ENCODE peak calls at places on chromosomes 5 and 9, in six cellular contexts. One of them, this sample, is unnamed.

GRCh38 chr5:170552486-170553122 is 48.8 kb downstream of the KCNIP1 start:
- DNase-seq in SK-N-SH: no peak
- DNase-seq in H1: peak
- DNase-seq in K562: no peak
- DNase-seq in GM12878: no peak
- DNase-seq in HCT116: no peak
- DNase-seq in this sample: no peak

GRCh38 chr9:115992834-115993233 is 160.8 kb upstream of the PAPPA start:
- DNase-seq in HCT116: no peak
- DNase-seq in K562: no peak
- DNase-seq in GM12878: no peak
- DNase-seq in SK-N-SH: no peak
- DNase-seq in H1: no peak
- DNase-seq in this sample: no peak

GRCh38 chr5:112895682-112896081 is 26.3 kb downstream of the REEP5 start:
- DNase-seq in GM12878: no peak
- DNase-seq in H1: no peak
- DNase-seq in K562: no peak
- DNase-seq in HCT116: no peak
- DNase-seq in SK-N-SH: no peak
- DNase-seq in this sample: no peak

GRCh38 chr5:113266913-113267227 is 167.9 kb downstream of the TSSK1B start:
- DNase-seq in H1: no peak
- DNase-seq in K562: no peak
- DNase-seq in SK-N-SH: no peak
- DNase-seq in HCT116: no peak
- DNase-seq in GM12878: no peak
- DNase-seq in this sample: peak

GRCh38 chr5:106640511-106640910 is 1030.2 kb downstream of the EFNA5 start:
- DNase-seq in HCT116: no peak
- DNase-seq in K562: no peak
- DNase-seq in SK-N-SH: no peak
- DNase-seq in H1: no peak
- DNase-seq in GM12878: no peak
- DNase-seq in this sample: no peak

GRCh38 chr9:36258989-36259315 is 704 bp upstream of the GNE start:
- DNase-seq in SK-N-SH: no peak
- DNase-seq in HCT116: no peak
- DNase-seq in K562: no peak
- DNase-seq in H1: no peak
- DNase-seq in GM12878: no peak
- DNase-seq in this sample: no peak

GRCh38 chr5:64861281-64861680 is 92.6 kb downstream of the CWC27 start:
- DNase-seq in HCT116: no peak
- DNase-seq in SK-N-SH: no peak
- DNase-seq in H1: no peak
- DNase-seq in GM12878: no peak
- DNase-seq in K562: no peak
- DNase-seq in this sample: no peak

GRCh38 chr5:103120607-103121200 is 603 bp downstream of the PPIP5K2 start:
- DNase-seq in SK-N-SH: peak
- DNase-seq in GM12878: no peak
- DNase-seq in HCT116: no peak
- DNase-seq in H1: no peak
- DNase-seq in K562: peak
- DNase-seq in this sample: peak

GRCh38 chr9:121317737-121318630 is 50.0 kb downstream of the GSN start:
- DNase-seq in SK-N-SH: no peak
- DNase-seq in HCT116: no peak
- DNase-seq in H1: no peak
- DNase-seq in K562: no peak
- DNase-seq in GM12878: no peak
- DNase-seq in this sample: no peak

GRCh38 chr9:133144142-133144886 is 19.4 kb downstream of the GBGT1 start:
- DNase-seq in SK-N-SH: peak
- DNase-seq in HCT116: no peak
- DNase-seq in K562: peak
- DNase-seq in GM12878: peak
- DNase-seq in H1: no peak
- DNase-seq in this sample: peak

GRCh38 chr9:136243631-136244030 is 2.0 kb downstream of the QSOX2 start:
- DNase-seq in HCT116: no peak
- DNase-seq in K562: no peak
- DNase-seq in H1: no peak
- DNase-seq in GM12878: peak
- DNase-seq in SK-N-SH: no peak
- DNase-seq in this sample: no peak

GRCh38 chr5:16418471-16418922 is 47.1 kb downstream of the ZNF622 start:
- DNase-seq in K562: peak
- DNase-seq in HCT116: no peak
- DNase-seq in H1: no peak
- DNase-seq in SK-N-SH: peak
- DNase-seq in GM12878: no peak
- DNase-seq in this sample: no peak

GRCh38 chr5:122156724-122157325 is 27.5 kb downstream of the ZNF474 start:
- DNase-seq in HCT116: peak
- DNase-seq in H1: no peak
- DNase-seq in GM12878: no peak
- DNase-seq in K562: peak
- DNase-seq in SK-N-SH: peak
- DNase-seq in this sample: peak

GRCh38 chr5:68484307-68485068 is 268.9 kb downstream of the PIK3R1 start:
- DNase-seq in H1: no peak
- DNase-seq in GM12878: no peak
- DNase-seq in HCT116: no peak
- DNase-seq in SK-N-SH: no peak
- DNase-seq in K562: no peak
- DNase-seq in this sample: peak

GRCh38 chr5:93574939-93575241 is 6.1 kb downstream of the NR2F1-AS1 start:
- DNase-seq in SK-N-SH: no peak
- DNase-seq in HCT116: no peak
- DNase-seq in K562: no peak
- DNase-seq in H1: no peak
- DNase-seq in GM12878: no peak
- DNase-seq in this sample: no peak

GRCh38 chr5:141359790-141360426 is at the start of gene PCDHGB2:
- DNase-seq in SK-N-SH: peak
- DNase-seq in H1: no peak
- DNase-seq in HCT116: peak
- DNase-seq in K562: no peak
- DNase-seq in GM12878: no peak
- DNase-seq in this sample: peak

GRCh38 chr9:134053941-134054761 is 13.7 kb downstream of the BRD3 start:
- DNase-seq in GM12878: no peak
- DNase-seq in K562: no peak
- DNase-seq in H1: no peak
- DNase-seq in HCT116: no peak
- DNase-seq in SK-N-SH: no peak
- DNase-seq in this sample: no peak

GRCh38 chr9:111108946-111109345 is 70.7 kb upstream of the LPAR1 start:
- DNase-seq in GM12878: no peak
- DNase-seq in HCT116: no peak
- DNase-seq in SK-N-SH: no peak
- DNase-seq in K562: no peak
- DNase-seq in H1: no peak
- DNase-seq in this sample: no peak

GRCh38 chr9:33151601-33152000 is 15.5 kb downstream of the B4GALT1 start:
- DNase-seq in H1: no peak
- DNase-seq in HCT116: no peak
- DNase-seq in GM12878: no peak
- DNase-seq in K562: no peak
- DNase-seq in SK-N-SH: no peak
- DNase-seq in this sample: no peak

GRCh38 chr5:171464829-171465228 is 45.4 kb downstream of the FGF18 start:
- DNase-seq in K562: no peak
- DNase-seq in GM12878: no peak
- DNase-seq in H1: no peak
- DNase-seq in HCT116: no peak
- DNase-seq in SK-N-SH: no peak
- DNase-seq in this sample: no peak

GRCh38 chr9:5008206-5008605 is 23.1 kb downstream of the JAK2 start:
- DNase-seq in K562: no peak
- DNase-seq in SK-N-SH: no peak
- DNase-seq in HCT116: no peak
- DNase-seq in GM12878: no peak
- DNase-seq in H1: no peak
- DNase-seq in this sample: no peak

GRCh38 chr5:55427157-55427556 is 107.6 kb downstream of the PLPP1 start:
- DNase-seq in GM12878: no peak
- DNase-seq in H1: no peak
- DNase-seq in HCT116: no peak
- DNase-seq in K562: no peak
- DNase-seq in SK-N-SH: peak
- DNase-seq in this sample: no peak

DNA sequence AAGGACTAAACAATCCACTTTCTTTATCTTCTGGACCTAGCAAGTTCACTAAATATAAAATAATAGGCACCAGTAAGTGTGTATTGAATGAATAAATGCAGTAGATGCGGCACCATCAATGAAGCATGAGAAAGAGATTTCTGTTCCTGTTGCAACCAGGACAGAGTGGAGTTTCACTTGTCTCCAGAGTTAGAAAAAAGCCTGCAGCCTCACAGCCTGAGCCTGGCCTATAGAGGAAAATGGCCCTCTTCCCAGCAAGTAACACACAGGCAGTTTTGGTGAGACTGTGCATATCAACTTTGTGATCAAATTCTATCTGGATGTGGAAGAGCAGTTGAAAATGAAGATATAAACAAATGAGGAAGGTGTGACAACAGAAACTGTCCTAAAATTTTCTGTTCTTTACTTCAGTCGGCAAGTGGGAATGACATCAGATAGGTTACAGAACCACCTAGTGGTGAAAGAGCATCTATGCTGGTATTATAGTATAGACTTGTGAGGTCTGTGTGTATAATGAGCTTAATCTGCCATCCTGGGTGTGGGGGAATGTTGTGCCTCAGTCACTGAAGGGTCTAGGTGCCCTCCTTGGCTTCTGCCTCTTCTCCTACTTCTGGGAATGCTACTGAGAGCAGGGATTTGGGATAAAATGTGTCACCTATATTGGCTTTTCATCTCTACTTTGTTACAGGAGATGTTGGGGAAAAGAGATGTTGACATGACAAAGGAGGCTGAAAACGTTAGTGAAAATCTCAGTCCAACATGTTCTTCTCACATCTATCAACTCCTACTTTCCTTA is 28.2 kb downstream of the YIPF5 start:
- DNase-seq in HCT116: peak
- DNase-seq in H1: no peak
- DNase-seq in GM12878: peak
- DNase-seq in SK-N-SH: peak
- DNase-seq in K562: no peak
- DNase-seq in this sample: peak
- TF ChIP-seq JUND in HCT116: no peak
- TF ChIP-seq JUND in H1: peak
- TF ChIP-seq JUND in GM12878: no peak
- TF ChIP-seq JUND in SK-N-SH: no peak
- TF ChIP-seq JUND in K562: no peak
- TF ChIP-seq JUND in this sample: no peak

DNA sequence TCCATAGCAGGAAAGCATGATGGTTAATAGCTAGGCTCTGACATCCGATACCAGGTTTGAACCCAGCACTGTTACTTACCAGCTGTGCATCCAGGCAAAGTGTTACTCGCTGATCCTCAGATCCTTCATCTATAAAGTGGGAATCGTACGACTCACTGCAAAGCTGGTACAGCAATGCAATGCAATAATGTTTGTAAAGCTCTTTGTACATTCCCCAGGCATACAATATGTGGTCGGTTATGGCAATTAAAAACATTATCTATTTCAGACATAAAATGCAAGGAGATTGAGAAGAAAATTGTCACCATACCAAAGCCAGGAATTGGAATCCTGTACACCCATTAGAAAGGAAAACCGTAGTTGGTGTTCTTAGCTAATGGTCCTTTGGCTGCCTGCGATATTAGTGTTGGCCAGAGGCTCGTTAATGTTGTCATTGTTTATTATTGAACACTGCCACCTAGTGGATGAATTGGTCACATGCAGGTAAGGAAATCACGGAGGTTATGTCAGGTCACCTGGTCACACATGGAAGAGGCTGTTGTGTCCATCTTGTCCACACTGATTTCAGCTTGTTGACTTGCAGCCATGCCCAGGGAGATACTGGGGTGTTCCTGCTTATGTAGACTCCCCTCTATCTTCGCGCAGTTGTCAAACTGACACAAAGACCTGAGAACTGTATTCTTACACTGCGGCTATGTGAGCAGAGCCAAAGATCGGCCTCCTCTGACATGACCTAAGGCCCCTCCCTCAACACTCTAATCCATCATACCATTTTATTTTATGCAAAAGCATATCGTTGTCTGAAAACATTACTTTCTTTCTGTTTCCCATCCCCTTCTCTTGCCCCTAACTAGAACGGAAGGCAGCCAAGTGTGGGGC is 87.5 kb upstream of the PPP2R2B start:
- DNase-seq in H1: peak
- DNase-seq in SK-N-SH: peak
- DNase-seq in GM12878: peak
- DNase-seq in K562: peak
- DNase-seq in HCT116: peak
- DNase-seq in this sample: peak
- TF ChIP-seq JUND in H1: no peak
- TF ChIP-seq JUND in SK-N-SH: no peak
- TF ChIP-seq JUND in GM12878: no peak
- TF ChIP-seq JUND in K562: no peak
- TF ChIP-seq JUND in HCT116: no peak
- TF ChIP-seq JUND in this sample: no peak

GRCh38 chr9:86034863-86035734 is 64.3 kb downstream of the GOLM1 start:
- DNase-seq in SK-N-SH: peak
- DNase-seq in HCT116: peak
- DNase-seq in H1: peak
- DNase-seq in GM12878: no peak
- DNase-seq in K562: peak
- DNase-seq in this sample: peak
- TF ChIP-seq JUND in SK-N-SH: no peak
- TF ChIP-seq JUND in HCT116: no peak
- TF ChIP-seq JUND in H1: no peak
- TF ChIP-seq JUND in GM12878: no peak
- TF ChIP-seq JUND in K562: no peak
- TF ChIP-seq JUND in this sample: no peak

DNA sequence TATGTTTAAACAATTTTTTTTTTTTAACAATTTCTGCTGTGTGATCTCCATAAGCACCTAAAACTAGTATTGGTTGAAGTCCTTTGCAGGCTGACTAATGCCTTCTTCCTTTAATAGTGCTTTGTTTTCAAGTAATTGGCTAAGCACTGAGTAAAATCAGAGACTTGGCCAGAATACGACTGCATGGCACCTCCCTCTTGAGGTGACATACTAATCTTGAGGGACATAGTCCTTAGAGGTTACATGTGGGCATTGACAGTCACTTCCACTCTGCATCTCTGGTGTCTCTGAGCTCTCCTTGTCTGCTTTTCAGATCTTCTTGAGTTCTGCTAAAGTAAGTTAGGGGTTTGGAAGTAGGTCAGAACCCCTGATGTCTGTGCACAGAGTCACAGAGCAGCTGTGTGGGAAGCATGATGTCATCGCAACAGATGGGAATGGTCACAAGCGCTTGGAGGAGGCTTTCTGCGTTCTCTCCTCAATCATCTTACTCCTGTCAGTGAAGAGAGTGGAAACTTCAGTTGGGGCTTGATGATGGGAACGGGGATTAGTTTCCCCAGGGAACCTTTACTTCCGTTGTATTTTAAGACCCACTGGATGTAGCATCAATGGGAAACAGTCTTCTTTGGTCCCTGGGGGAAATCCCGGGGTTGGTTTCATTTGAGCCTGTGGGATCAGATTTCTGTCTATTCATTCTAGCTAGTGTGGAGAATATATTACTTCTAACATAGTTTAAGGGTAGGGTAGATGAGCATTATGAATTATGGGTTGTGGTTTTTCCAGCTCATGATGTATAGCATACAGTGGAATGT is 136.9 kb downstream of the ARHGAP26 start:
- DNase-seq in K562: no peak
- DNase-seq in HCT116: no peak
- DNase-seq in GM12878: no peak
- DNase-seq in SK-N-SH: no peak
- DNase-seq in H1: no peak
- DNase-seq in this sample: no peak
- TF ChIP-seq JUND in K562: no peak
- TF ChIP-seq JUND in HCT116: no peak
- TF ChIP-seq JUND in GM12878: no peak
- TF ChIP-seq JUND in SK-N-SH: no peak
- TF ChIP-seq JUND in H1: no peak
- TF ChIP-seq JUND in this sample: no peak